ENCODE peak calls at places on chromosomes 7 and 10, in nine cellular contexts. M, E, A, U, Z, Y, W, V and H are unnamed samples.

GRCh38 chr10:83582407-83583095 is 556.8 kb upstream of the GHITM start:
- DNase-seq in M (no peak), E (no peak), A (no peak), U (no peak), Z (no peak), Y (no peak), W (no peak), V (no peak), H (no peak)

GRCh38 chr7:105439174-105439893 is 50.6 kb upstream of the SRPK2 start:
- DNase-seq in M (no peak), E (peak), A (no peak), U (no peak), Z (no peak), Y (no peak), W (peak), V (peak), H (peak)

GRCh38 chr10:63503395-63503794 is 17.8 kb upstream of the REEP3 start:
- DNase-seq in M (no peak), E (no peak), A (no peak), U (no peak), Z (no peak), Y (no peak), W (no peak), V (no peak), H (no peak)

GRCh38 chr10:92641492-92641891 is 48.3 kb upstream of the HHEX start:
- DNase-seq in M (no peak), E (no peak), A (no peak), U (no peak), Z (no peak), Y (no peak), W (no peak), V (no peak), H (no peak)

GRCh38 chr10:133276435-133277201 is at the start of gene ADAM8:
- DNase-seq in M (peak), E (no peak), A (no peak), U (no peak), Z (no peak), Y (peak), W (peak), V (no peak), H (no peak)

GRCh38 chr10:18222870-18223269 is 82.6 kb downstream of the CACNB2 start:
- DNase-seq in M (no peak), E (no peak), A (no peak), U (no peak), Z (no peak), Y (no peak), W (no peak), V (no peak), H (no peak)

GRCh38 chr10:30747633-30748032 is 118.1 kb upstream of the LYZL2 start:
- DNase-seq in M (no peak), E (no peak), A (no peak), U (no peak), Z (no peak), Y (no peak), W (no peak), V (peak), H (no peak)

GRCh38 chr10:113745374-113745773 is 6.1 kb upstream of the PLEKHS1 start:
- DNase-seq in M (no peak), E (no peak), A (no peak), U (no peak), Z (no peak), Y (no peak), W (no peak), V (no peak), H (no peak)

GRCh38 chr10:43322321-43322720 is 49.1 kb upstream of the FXYD4 start:
- DNase-seq in M (no peak), E (peak), A (no peak), U (no peak), Z (no peak), Y (no peak), W (no peak), V (no peak), H (peak)

GRCh38 chr10:117972168-117972822 is 74.4 kb downstream of the RAB11FIP2 start:
- DNase-seq in M (no peak), E (no peak), A (no peak), U (no peak), Z (peak), Y (no peak), W (no peak), V (no peak), H (no peak)

GRCh38 chr10:117968354-117969182 is 78.2 kb downstream of the RAB11FIP2 start:
- DNase-seq in M (no peak), E (no peak), A (no peak), U (no peak), Z (no peak), Y (no peak), W (no peak), V (no peak), H (no peak)

GRCh38 chr10:117969592-117969991 is 77.1 kb downstream of the RAB11FIP2 start:
- DNase-seq in M (no peak), E (no peak), A (no peak), U (no peak), Z (no peak), Y (no peak), W (no peak), V (no peak), H (no peak)

GRCh38 chr10:117967149-117967548 is 79.6 kb downstream of the RAB11FIP2 start:
- DNase-seq in M (no peak), E (no peak), A (no peak), U (no peak), Z (no peak), Y (no peak), W (no peak), V (no peak), H (no peak)

GRCh38 chr10:117970962-117971361 is 75.8 kb downstream of the RAB11FIP2 start:
- DNase-seq in M (no peak), E (no peak), A (no peak), U (no peak), Z (no peak), Y (no peak), W (no peak), V (no peak), H (no peak)
- H3K27ac ChIP-seq in M (no peak), E (no peak), A (no peak), U (no peak), Z (no peak), Y (no peak), W (no peak), V (no peak), H (no peak)

GRCh38 chr10:14545827-14546226 is 215.1 kb upstream of the FRMD4A start:
- DNase-seq in M (no peak), E (peak), A (no peak), U (no peak), Z (no peak), Y (no peak), W (no peak), V (peak), H (no peak)

GRCh38 chr10:14540611-14541010 is 209.9 kb upstream of the FRMD4A start:
- DNase-seq in M (no peak), E (no peak), A (no peak), U (no peak), Z (no peak), Y (no peak), W (no peak), V (no peak), H (no peak)

GRCh38 chr10:14543904-14544210 is 213.1 kb upstream of the FRMD4A start:
- DNase-seq in M (no peak), E (no peak), A (no peak), U (no peak), Z (no peak), Y (no peak), W (no peak), V (no peak), H (no peak)

GRCh38 chr10:14541379-14541778 is 210.7 kb upstream of the FRMD4A start:
- DNase-seq in M (no peak), E (no peak), A (no peak), U (no peak), Z (no peak), Y (no peak), W (no peak), V (no peak), H (no peak)

DNA sequence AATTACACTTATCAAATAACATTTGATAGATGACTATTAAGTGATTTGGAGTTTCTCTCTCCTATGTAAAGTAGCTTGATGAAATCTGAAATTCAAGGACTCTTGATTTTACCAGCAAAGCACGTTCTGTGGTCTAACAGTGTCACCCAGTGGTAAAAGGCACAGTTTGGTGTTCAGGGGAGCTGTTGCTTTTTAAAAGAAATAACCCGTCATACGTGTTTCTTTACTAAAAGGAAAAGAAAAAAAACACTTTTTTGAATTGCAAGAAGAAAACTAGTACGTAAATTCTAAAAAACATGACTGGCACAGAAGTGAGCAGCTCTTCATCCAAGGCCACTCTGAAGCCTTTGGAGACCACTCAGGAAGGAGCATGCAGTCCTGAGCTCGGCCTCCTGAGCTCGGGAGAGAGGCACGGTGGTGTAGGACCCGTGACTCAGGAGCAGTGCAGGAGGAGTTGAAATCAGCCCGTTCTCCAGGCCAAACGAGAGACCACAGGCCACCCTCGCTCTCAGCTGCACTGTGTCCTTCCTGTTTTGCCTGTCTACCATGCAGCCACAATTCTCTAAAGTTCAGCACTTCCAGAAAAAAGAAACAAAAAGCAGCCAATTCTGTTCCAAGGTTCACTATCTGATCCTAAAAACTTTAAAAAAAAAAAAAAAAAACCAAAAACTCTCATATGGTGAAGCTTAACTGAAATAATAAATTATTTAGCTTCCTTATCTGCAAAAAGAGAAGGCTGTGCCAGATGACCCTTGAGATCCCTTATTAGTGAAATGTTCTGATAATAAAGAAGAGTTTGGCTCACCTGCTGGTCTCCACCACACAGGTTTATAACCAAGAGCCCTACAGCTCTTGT is 212.6 kb upstream of the FRMD4A start:
- DNase-seq in M (peak), E (no peak), A (no peak), U (no peak), Z (peak), Y (peak), W (no peak), V (peak), H (no peak)
- TF ChIP-seq CTCF in M (peak), E (peak), A (no peak), U (peak), Z (peak), Y (peak), W (no peak), V (peak), H (no peak)

GRCh38 chr7:135745702-135746312 is 2.8 kb downstream of the FAM180A start:
- DNase-seq in M (no peak), E (no peak), A (peak), U (peak), Z (no peak), Y (no peak), W (peak), V (peak), H (peak)
- H3K27ac ChIP-seq in M (no peak), E (no peak), A (peak), U (peak), Z (no peak), Y (no peak), W (peak), V (peak), H (no peak)

GRCh38 chr10:128062837-128063563 is 63.2 kb downstream of the MKI67 start:
- DNase-seq in M (peak), E (no peak), A (no peak), U (no peak), Z (no peak), Y (peak), W (no peak), V (no peak), H (no peak)

GRCh38 chr10:128062331-128062730 is 63.9 kb downstream of the MKI67 start:
- DNase-seq in M (no peak), E (no peak), A (no peak), U (no peak), Z (no peak), Y (peak), W (no peak), V (no peak), H (no peak)

GRCh38 chr10:128064615-128065580 is 61.3 kb downstream of the MKI67 start:
- DNase-seq in M (peak), E (no peak), A (peak), U (peak), Z (no peak), Y (peak), W (no peak), V (peak), H (peak)

GRCh38 chr10:128065881-128066534 is 60.2 kb downstream of the MKI67 start:
- DNase-seq in M (no peak), E (no peak), A (no peak), U (no peak), Z (no peak), Y (peak), W (no peak), V (no peak), H (no peak)

GRCh38 chr10:128063736-128064614 is 62.2 kb downstream of the MKI67 start:
- DNase-seq in M (no peak), E (peak), A (no peak), U (no peak), Z (no peak), Y (peak), W (no peak), V (no peak), H (no peak)
- TF ChIP-seq CTCF in M (no peak), E (no peak), A (no peak), U (no peak), Z (no peak), Y (no peak), W (no peak), V (no peak), H (no peak)